ENCODE peak calls at places on chromosomes 16 and 17, in seven cellular contexts. One of them, this sample, is unnamed.
A peak's percentile ranks its signal among the peaks of the same experiment; 100 is the strongest.

GRCh38 chr16:14513389-14514107 is 116.5 kb downstream of the PARN start:
- DNase-seq in NCI-H510A: no peak
- DNase-seq in AG04450: no peak
- DNase-seq in CD8-positive, alpha-beta memory T cell: no peak
- DNase-seq in HL-60: no peak
- DNase-seq in mucosa of descending colon: no peak
- DNase-seq in GM04503: no peak
- DNase-seq in this sample: no peak

GRCh38 chr16:1019934-1020305 is 38.4 kb downstream of the SOX8 start:
- DNase-seq in NCI-H510A: no peak
- DNase-seq in AG04450: no peak
- DNase-seq in CD8-positive, alpha-beta memory T cell: no peak
- DNase-seq in HL-60: no peak
- DNase-seq in mucosa of descending colon: no peak
- DNase-seq in GM04503: no peak
- DNase-seq in this sample: no peak

GRCh38 chr16:4852221-4852872 is 5.1 kb downstream of the UBN1 start:
- DNase-seq in NCI-H510A: no peak
- DNase-seq in AG04450: no peak
- DNase-seq in CD8-positive, alpha-beta memory T cell: no peak
- DNase-seq in HL-60: no peak
- DNase-seq in mucosa of descending colon: peak; percentile 37
- DNase-seq in GM04503: no peak
- DNase-seq in this sample: peak; percentile 13

GRCh38 chr17:17064322-17064721 is 22.1 kb downstream of the MPRIP start:
- DNase-seq in NCI-H510A: no peak
- DNase-seq in AG04450: no peak
- DNase-seq in CD8-positive, alpha-beta memory T cell: no peak
- DNase-seq in HL-60: no peak
- DNase-seq in mucosa of descending colon: no peak
- DNase-seq in GM04503: no peak
- DNase-seq in this sample: no peak

GRCh38 chr17:27559996-27560481 is 70.9 kb upstream of the LGALS9 start:
- DNase-seq in NCI-H510A: peak; percentile 44
- DNase-seq in AG04450: peak; percentile 75
- DNase-seq in CD8-positive, alpha-beta memory T cell: no peak
- DNase-seq in HL-60: no peak
- DNase-seq in mucosa of descending colon: peak; percentile 67
- DNase-seq in GM04503: no peak
- DNase-seq in this sample: peak; percentile 84

GRCh38 chr16:1019234-1019933 is 37.8 kb downstream of the SOX8 start:
- DNase-seq in NCI-H510A: no peak
- DNase-seq in AG04450: no peak
- DNase-seq in CD8-positive, alpha-beta memory T cell: no peak
- DNase-seq in HL-60: no peak
- DNase-seq in mucosa of descending colon: no peak
- DNase-seq in GM04503: peak; percentile 35
- DNase-seq in this sample: peak; percentile 21

GRCh38 chr16:1818873-1819525 is 7.6 kb downstream of the HAGH start:
- DNase-seq in NCI-H510A: no peak
- DNase-seq in AG04450: no peak
- DNase-seq in CD8-positive, alpha-beta memory T cell: no peak
- DNase-seq in HL-60: no peak
- DNase-seq in mucosa of descending colon: no peak
- DNase-seq in GM04503: no peak
- DNase-seq in this sample: no peak

GRCh38 chr16:75792781-75793180 is 66.5 kb upstream of the CPHXL start:
- DNase-seq in NCI-H510A: no peak
- DNase-seq in AG04450: no peak
- DNase-seq in CD8-positive, alpha-beta memory T cell: no peak
- DNase-seq in HL-60: no peak
- DNase-seq in mucosa of descending colon: no peak
- DNase-seq in GM04503: no peak
- DNase-seq in this sample: no peak

GRCh38 chr17:75749545-75750389 is 15.2 kb downstream of the GALK1 start:
- DNase-seq in NCI-H510A: peak; percentile 22
- DNase-seq in AG04450: no peak
- DNase-seq in CD8-positive, alpha-beta memory T cell: peak; percentile 89
- DNase-seq in HL-60: no peak
- DNase-seq in mucosa of descending colon: peak; percentile 93
- DNase-seq in GM04503: no peak
- DNase-seq in this sample: peak; percentile 48

GRCh38 chr17:83100853-83101391 is 21.5 kb downstream of the METRNL start:
- DNase-seq in NCI-H510A: peak; percentile 69
- DNase-seq in AG04450: no peak
- DNase-seq in CD8-positive, alpha-beta memory T cell: no peak
- DNase-seq in HL-60: no peak
- DNase-seq in mucosa of descending colon: peak; percentile 37
- DNase-seq in GM04503: no peak
- DNase-seq in this sample: no peak

GRCh38 chr17:44363613-44364159 is at the start of gene FAM171A2:
- DNase-seq in NCI-H510A: peak; percentile 64
- DNase-seq in AG04450: peak; percentile 20
- DNase-seq in CD8-positive, alpha-beta memory T cell: peak; percentile 76
- DNase-seq in HL-60: no peak
- DNase-seq in mucosa of descending colon: peak; percentile 55
- DNase-seq in GM04503: no peak
- DNase-seq in this sample: no peak

GRCh38 chr16:26317885-26318284 is 626.1 kb downstream of the HS3ST4 start:
- DNase-seq in NCI-H510A: peak; percentile 31
- DNase-seq in AG04450: no peak
- DNase-seq in CD8-positive, alpha-beta memory T cell: no peak
- DNase-seq in HL-60: no peak
- DNase-seq in mucosa of descending colon: no peak
- DNase-seq in GM04503: no peak
- DNase-seq in this sample: no peak

GRCh38 chr16:27154573-27155521 is 48.5 kb upstream of the KDM8 start:
- DNase-seq in NCI-H510A: no peak
- DNase-seq in AG04450: no peak
- DNase-seq in CD8-positive, alpha-beta memory T cell: peak; percentile 71
- DNase-seq in HL-60: no peak
- DNase-seq in mucosa of descending colon: peak; percentile 80
- DNase-seq in GM04503: no peak
- DNase-seq in this sample: peak; percentile 15

GRCh38 chr16:53282975-53283946 is 151.0 kb upstream of the RBL2 start:
- DNase-seq in NCI-H510A: peak; percentile 2
- DNase-seq in AG04450: peak; percentile 4
- DNase-seq in CD8-positive, alpha-beta memory T cell: no peak
- DNase-seq in HL-60: no peak
- DNase-seq in mucosa of descending colon: no peak
- DNase-seq in GM04503: no peak
- DNase-seq in this sample: peak; percentile 62

GRCh38 chr16:80274576-80275191 is 266.1 kb upstream of the DYNLRB2 start:
- DNase-seq in NCI-H510A: no peak
- DNase-seq in AG04450: peak; percentile 58
- DNase-seq in CD8-positive, alpha-beta memory T cell: no peak
- DNase-seq in HL-60: no peak
- DNase-seq in mucosa of descending colon: no peak
- DNase-seq in GM04503: peak; percentile 45
- DNase-seq in this sample: peak; percentile 75

GRCh38 chr17:8867361-8867981 is at the start of gene PIK3R6:
- DNase-seq in NCI-H510A: no peak
- DNase-seq in AG04450: no peak
- DNase-seq in CD8-positive, alpha-beta memory T cell: no peak
- DNase-seq in HL-60: no peak
- DNase-seq in mucosa of descending colon: no peak
- DNase-seq in GM04503: no peak
- DNase-seq in this sample: no peak

GRCh38 chr16:2148714-2149629 is 547 bp downstream of the RAB26 start:
- DNase-seq in NCI-H510A: no peak
- DNase-seq in AG04450: no peak
- DNase-seq in CD8-positive, alpha-beta memory T cell: no peak
- DNase-seq in HL-60: no peak
- DNase-seq in mucosa of descending colon: peak; percentile 18
- DNase-seq in GM04503: no peak
- DNase-seq in this sample: no peak

This sample was measured in amniotic epithelial cell.